ENCODE peak calls at places on chromosomes 2 and 18, in seven cellular contexts. P is spleen; N is cardiac fibroblast; J is NT2/D1; L is CD8-positive, alpha-beta T cell; D is HCT116; O is fibroblast of mammary gland. S is an unnamed sample.

GRCh38 chr2:223169830-223170605 is 118.0 kb downstream of the KCNE4 start:
- DNase-seq in N (peak; percentile 7), D (no peak), P (no peak), O (no peak), J (no peak), L (no peak), S (no peak)

GRCh38 chr2:142682528-142682927 is 194.9 kb upstream of the KYNU start:
- DNase-seq in L (no peak), O (peak; percentile 50), J (no peak), P (no peak), N (peak; percentile 41), D (peak; percentile 13), S (peak; percentile 1)

GRCh38 chr18:13930964-13931363 is 15.6 kb upstream of the MC2R start:
- DNase-seq in O (no peak), J (no peak), P (no peak), D (no peak), N (no peak), L (no peak), S (no peak)

GRCh38 chr2:47265751-47266231 is 110.7 kb upstream of the STPG4 start:
- DNase-seq in L (no peak), O (no peak), P (no peak), D (no peak), J (no peak), N (no peak), S (no peak)

GRCh38 chr2:24586955-24587354 is 95.9 kb downstream of the NCOA1 start:
- DNase-seq in J (no peak), L (no peak), D (no peak), N (no peak), O (no peak), P (no peak), S (no peak)

GRCh38 chr2:135985826-135986393 is 484 bp upstream of the DARS1 start:
- DNase-seq in J (no peak), P (no peak), N (no peak), O (no peak), L (peak; percentile 81), D (no peak), S (no peak)

GRCh38 chr18:6058941-6059340 is 163.6 kb upstream of the TMEM200C start:
- DNase-seq in J (no peak), N (peak; percentile 23), O (peak; percentile 69), D (no peak), P (no peak), L (no peak), S (peak; percentile 60)

GRCh38 chr18:34493566-34494358 is 216.3 kb upstream of the DTNA start:
- DNase-seq in L (no peak), P (peak; percentile 60), J (peak; percentile 18), D (no peak), O (no peak), N (no peak), S (no peak)

GRCh38 chr18:13522861-13523660 is 203.3 kb downstream of the FAM210A start:
- DNase-seq in P (no peak), O (no peak), D (no peak), L (no peak), N (no peak), J (no peak), S (no peak)

GRCh38 chr18:68121308-68121707 is 593.6 kb downstream of the TMX3 start:
- DNase-seq in L (no peak), J (no peak), D (no peak), N (no peak), O (peak; percentile 1), P (no peak), S (no peak)

GRCh38 chr2:145283131-145283530 is 763.2 kb upstream of the ZEB2 start:
- DNase-seq in N (no peak), J (no peak), D (no peak), L (no peak), P (no peak), O (no peak), S (no peak)

GRCh38 chr2:205975082-205975949 is 110.7 kb downstream of the INO80D start:
- DNase-seq in P (no peak), J (no peak), N (peak; percentile 53), O (peak; percentile 5), D (peak; percentile 26), L (no peak), S (no peak)

GRCh38 chr2:28908172-28908571 is 13.7 kb downstream of the WDR43 start:
- DNase-seq in N (no peak), O (no peak), P (no peak), D (no peak), J (no peak), L (no peak), S (no peak)

GRCh38 chr2:108920686-108921085 is 68.3 kb downstream of the EDAR start:
- DNase-seq in N (no peak), P (no peak), J (no peak), L (no peak), D (no peak), O (no peak), S (no peak)

GRCh38 chr2:54406031-54406430 is 50.1 kb upstream of the SPTBN1 start:
- DNase-seq in L (no peak), D (no peak), P (no peak), O (no peak), N (no peak), J (no peak), S (no peak)

DNA sequence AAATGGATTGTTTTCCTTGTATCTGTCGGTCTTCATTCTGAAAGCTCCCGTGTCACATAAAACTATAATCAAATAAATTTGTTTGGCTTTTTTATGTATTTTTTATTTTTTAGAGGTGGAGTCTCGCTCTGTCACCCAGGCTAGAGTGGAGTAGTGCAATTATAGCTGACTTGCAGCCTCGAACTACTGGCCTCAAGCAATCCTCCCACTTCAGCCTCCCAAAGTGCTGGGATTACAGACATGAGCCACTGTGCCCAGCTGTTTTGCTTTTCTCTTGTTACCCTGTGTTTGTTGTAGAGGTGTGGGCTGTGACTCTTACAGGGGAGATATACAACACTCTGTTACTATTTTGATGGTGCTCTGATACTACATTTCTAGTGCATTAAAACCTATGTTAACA is 2.2 kb downstream of the GALM start:
- DNase-seq in P (no peak), N (no peak), O (no peak), D (no peak), L (no peak), J (no peak), S (no peak)
- H3K4me3 ChIP-seq in P (peak overlapping the region; percentile 89), N (no peak overlapping the region), O (no peak overlapping the region), D (no peak overlapping the region), L (no peak overlapping the region), J (no peak overlapping the region), S (no peak overlapping the region)

GRCh38 chr2:40105593-40105992 is 326.5 kb upstream of the THUMPD2 start:
- DNase-seq in N (peak; percentile 33), J (no peak), L (no peak), P (no peak), D (no peak), O (peak; percentile 76), S (no peak)
- H3K4me3 ChIP-seq in N (no peak overlapping the region), J (no peak overlapping the region), L (no peak overlapping the region), P (no peak overlapping the region), D (no peak overlapping the region), O (no peak overlapping the region), S (no peak overlapping the region)

GRCh38 chr2:15170068-15170775 is 390.9 kb downstream of the NBAS start:
- DNase-seq in J (peak; percentile 66), P (no peak), L (no peak), N (peak; percentile 55), D (no peak), O (no peak), S (peak; percentile 18)

GRCh38 chr2:15168116-15168515 is 393.0 kb downstream of the NBAS start:
- DNase-seq in N (no peak), P (no peak), O (no peak), J (no peak), D (no peak), L (no peak), S (no peak)

GRCh38 chr2:15166878-15167277 is 394.3 kb downstream of the NBAS start:
- DNase-seq in L (no peak), N (no peak), P (no peak), O (no peak), J (no peak), D (no peak), S (no peak)

GRCh38 chr2:15172825-15173224 is 388.3 kb downstream of the NBAS start:
- DNase-seq in L (no peak), N (no peak), O (no peak), P (no peak), J (no peak), D (no peak), S (no peak)

DNA sequence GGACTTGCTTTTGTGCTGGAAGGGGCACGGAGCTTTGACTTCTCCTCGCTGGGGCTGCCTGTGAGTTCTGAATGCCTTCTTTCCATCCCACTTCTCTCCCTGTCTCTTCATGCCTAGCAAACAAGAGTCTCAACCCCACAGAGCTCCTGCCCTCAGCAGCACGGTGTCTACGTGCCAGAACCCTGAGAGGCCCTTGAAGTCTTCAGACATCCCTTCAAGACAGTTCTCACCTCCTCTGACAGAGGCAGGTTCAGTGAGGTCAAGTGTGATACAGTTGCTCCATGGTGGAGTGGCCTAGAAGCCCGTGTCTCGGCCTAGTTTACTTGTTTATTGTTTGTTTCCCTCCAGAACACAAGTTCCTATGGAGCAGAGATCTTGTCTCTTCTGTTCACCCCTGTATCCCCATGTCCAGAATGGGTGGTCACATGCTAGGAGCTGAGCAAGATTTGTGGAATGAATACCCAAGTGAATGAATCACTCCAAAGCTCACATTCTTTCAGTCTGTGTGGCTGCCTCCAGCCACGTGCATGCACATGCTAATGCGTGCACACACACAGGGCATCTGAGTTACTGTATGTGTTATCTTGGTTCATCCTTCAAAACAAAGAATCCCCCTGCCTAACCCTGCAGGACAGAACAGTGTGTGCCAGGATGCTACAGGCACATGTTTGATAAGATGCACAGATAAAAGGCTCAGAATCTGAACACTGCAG is 391.7 kb downstream of the NBAS start:
- DNase-seq in O (peak; percentile 94), P (no peak), L (no peak), J (no peak), D (peak; percentile 23), N (peak; percentile 92), S (peak; percentile 75)
- H3K4me3 ChIP-seq in O (no peak overlapping the region), P (no peak overlapping the region), L (no peak overlapping the region), J (no peak overlapping the region), D (no peak overlapping the region), N (no peak overlapping the region), S (peak overlapping the region; percentile 24)

GRCh38 chr2:129876576-129876975 is 102.9 kb upstream of the RAB6C start:
- DNase-seq in J (no peak), D (no peak), P (no peak), O (no peak), N (no peak), L (peak; percentile 46), S (no peak)
- H3K4me3 ChIP-seq in J (peak overlapping the region; percentile 86), D (no peak overlapping the region), P (peak overlapping the region; percentile 85), O (no peak overlapping the region), N (peak overlapping the region; percentile 58), L (peak overlapping the region; percentile 87), S (peak overlapping the region; percentile 70)